ENCODE peak calls at places on chromosomes 6 and 20, in six cellular contexts. J, O, N, M, L and U are unnamed samples.

GRCh38 chr6:61200444-61200843 is 1085.6 kb downstream of the KHDRBS2 start:
- DNase-seq in J (no peak), O (no peak), N (no peak), M (no peak), L (no peak), U (no peak)

GRCh38 chr6:82419859-82420258 is 56.2 kb downstream of the TPBG start:
- DNase-seq in J (peak), O (no peak), N (no peak), M (no peak), L (no peak), U (no peak)

GRCh38 chr6:45933855-45934254 is 81.8 kb downstream of the CLIC5 start:
- DNase-seq in J (no peak), O (no peak), N (no peak), M (no peak), L (peak), U (peak)

GRCh38 chr20:34637245-34638185 is 39.4 kb downstream of the PIGU start:
- DNase-seq in J (peak), O (no peak), N (no peak), M (no peak), L (peak), U (peak)

GRCh38 chr20:54320148-54320607 is 112.3 kb downstream of the PFDN4 start:
- DNase-seq in J (no peak), O (no peak), N (no peak), M (no peak), L (peak), U (no peak)

GRCh38 chr6:27241443-27241842 is 6.1 kb upstream of the PRSS16 start:
- DNase-seq in J (no peak), O (no peak), N (no peak), M (no peak), L (no peak), U (no peak)

GRCh38 chr20:16387661-16388060 is 185.6 kb downstream of the KIF16B start:
- DNase-seq in J (no peak), O (no peak), N (no peak), M (no peak), L (no peak), U (no peak)

GRCh38 chr6:33061987-33062386 is 11.5 kb downstream of the HLA-DPA1 start:
- DNase-seq in J (no peak), O (no peak), N (no peak), M (no peak), L (peak), U (no peak)

GRCh38 chr6:47135772-47136171 is 93.6 kb upstream of the ADGRF1 start:
- DNase-seq in J (peak), O (no peak), N (peak), M (no peak), L (peak), U (peak)

GRCh38 chr20:46599227-46599987 is 49.0 kb upstream of the OCSTAMP start:
- DNase-seq in J (no peak), O (no peak), N (no peak), M (no peak), L (no peak), U (no peak)

GRCh38 chr20:48933017-48933766 is 11.7 kb downstream of the ARFGEF2 start:
- DNase-seq in J (no peak), O (no peak), N (no peak), M (no peak), L (no peak), U (no peak)

GRCh38 chr6:35368038-35368887 is 25.9 kb downstream of the PPARD start:
- DNase-seq in J (peak), O (no peak), N (peak), M (no peak), L (peak), U (no peak)

GRCh38 chr6:159060107-159060506 is 15.3 kb upstream of the TAGAP start:
- DNase-seq in J (no peak), O (no peak), N (no peak), M (no peak), L (no peak), U (no peak)

GRCh38 chr6:27757307-27757706 is 154.9 kb downstream of the OR2B2 start:
- DNase-seq in J (peak), O (peak), N (peak), M (peak), L (no peak), U (no peak)

GRCh38 chr6:46781478-46782378 is 11.5 kb upstream of the MEP1A start:
- DNase-seq in J (peak), O (no peak), N (peak), M (no peak), L (peak), U (peak)